ENCODE peak calls at places on chromosomes 7 and 10, in six cellular contexts. J is GM23248, I is stomach, X is upper lobe of right lung, Z is adrenal gland, V is neuronal stem cell. H is an unnamed sample.

GRCh38 chr7:132309102-132309805 is 267.0 kb downstream of the PLXNA4 start:
- DNase-seq in J (no peak), I (no peak), X (no peak), Z (no peak), V (no peak), H (no peak)

GRCh38 chr7:101804087-101804631 is 13.3 kb upstream of the CUX1 start:
- DNase-seq in J (peak), I (no peak), X (no peak), Z (no peak), V (no peak), H (no peak)

GRCh38 chr7:158361326-158361946 is 226.2 kb downstream of the PTPRN2 start:
- DNase-seq in J (no peak), I (no peak), X (peak), Z (peak), V (no peak), H (no peak)

GRCh38 chr10:124875596-124875995 is 66.3 kb upstream of the ZRANB1 start:
- DNase-seq in J (peak), I (no peak), X (peak), Z (no peak), V (no peak), H (no peak)

GRCh38 chr10:79159141-79159619 is 90.4 kb downstream of the ZMIZ1 start:
- DNase-seq in J (peak), I (no peak), X (no peak), Z (peak), V (no peak), H (no peak)

GRCh38 chr7:82012453-82012852 is 242.6 kb upstream of the HGF start:
- DNase-seq in J (no peak), I (no peak), X (no peak), Z (no peak), V (no peak), H (no peak)

GRCh38 chr10:101818119-101818957 is at the start of gene OGA:
- DNase-seq in J (peak), I (peak), X (peak), Z (peak), V (peak), H (peak)

GRCh38 chr10:31948021-31948420 is 19.4 kb upstream of the ARHGAP12 start:
- DNase-seq in J (no peak), I (no peak), X (no peak), Z (no peak), V (no peak), H (no peak)

GRCh38 chr7:20744913-20745587 is 41.6 kb downstream of the SP8 start:
- DNase-seq in J (no peak), I (no peak), X (no peak), Z (no peak), V (no peak), H (no peak)

GRCh38 chr7:34168013-34168412 is 262.7 kb downstream of the BMPER start:
- DNase-seq in J (no peak), I (no peak), X (no peak), Z (no peak), V (no peak), H (no peak)

GRCh38 chr7:101133621-101134398 is 6.9 kb downstream of the SERPINE1 start:
- DNase-seq in J (peak), I (no peak), X (no peak), Z (no peak), V (no peak), H (no peak)

GRCh38 chr10:27330074-27330473 is 89.5 kb upstream of the ACBD5 start:
- DNase-seq in J (no peak), I (no peak), X (no peak), Z (no peak), V (no peak), H (no peak)

GRCh38 chr7:33093266-33093665 is 15.9 kb downstream of the RP9 start:
- DNase-seq in J (no peak), I (no peak), X (no peak), Z (no peak), V (no peak), H (no peak)

GRCh38 chr10:89207181-89207800 is at the start of gene CH25H:
- DNase-seq in J (peak), I (peak), X (peak), Z (peak), V (peak), H (peak)

GRCh38 chr10:89207801-89208551 is 859 bp upstream of the CH25H start:
- DNase-seq in J (peak), I (no peak), X (peak), Z (peak), V (peak), H (peak)

GRCh38 chr10:89213191-89213808 is 6.2 kb upstream of the CH25H start:
- DNase-seq in J (peak), I (no peak), X (no peak), Z (no peak), V (peak), H (no peak)

GRCh38 chr10:89209718-89210117 is 2.6 kb upstream of the CH25H start:
- DNase-seq in J (no peak), I (no peak), X (no peak), Z (no peak), V (no peak), H (no peak)

DNA sequence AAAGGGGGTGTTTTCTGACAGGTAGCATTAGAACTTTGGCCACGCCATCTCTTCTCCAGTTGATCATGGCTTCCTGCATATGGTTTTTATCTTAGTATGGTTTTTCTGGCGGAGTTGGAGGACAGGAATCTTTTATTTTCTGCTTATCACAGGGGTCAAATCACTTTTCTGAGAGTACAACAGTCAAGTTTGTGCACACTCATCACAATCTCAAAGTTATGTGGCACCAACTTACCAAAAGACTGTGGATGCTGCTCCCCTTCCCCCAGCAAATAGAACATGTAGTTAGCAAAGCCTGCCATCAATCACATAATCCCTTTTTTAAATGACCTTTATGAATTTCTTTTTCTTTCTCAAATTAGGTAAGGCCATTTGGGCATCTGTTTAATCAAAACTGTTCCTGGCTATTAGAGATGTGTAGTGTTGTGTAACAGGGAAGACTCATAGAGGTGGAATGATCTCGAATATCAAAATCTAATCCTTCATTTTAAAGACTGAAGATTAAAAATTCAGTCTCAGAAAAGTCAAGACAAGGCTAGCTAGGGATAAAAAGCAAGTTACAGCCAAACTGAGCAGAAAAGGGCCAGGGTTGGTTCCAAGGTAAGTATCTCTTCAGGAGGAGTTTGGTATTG is 3.8 kb upstream of the CH25H start:
- DNase-seq in J (peak), I (no peak), X (no peak), Z (no peak), V (no peak), H (no peak)
- H3K27ac ChIP-seq in J (no peak), I (no peak), X (no peak), Z (no peak), V (no peak), H (no peak)

DNA sequence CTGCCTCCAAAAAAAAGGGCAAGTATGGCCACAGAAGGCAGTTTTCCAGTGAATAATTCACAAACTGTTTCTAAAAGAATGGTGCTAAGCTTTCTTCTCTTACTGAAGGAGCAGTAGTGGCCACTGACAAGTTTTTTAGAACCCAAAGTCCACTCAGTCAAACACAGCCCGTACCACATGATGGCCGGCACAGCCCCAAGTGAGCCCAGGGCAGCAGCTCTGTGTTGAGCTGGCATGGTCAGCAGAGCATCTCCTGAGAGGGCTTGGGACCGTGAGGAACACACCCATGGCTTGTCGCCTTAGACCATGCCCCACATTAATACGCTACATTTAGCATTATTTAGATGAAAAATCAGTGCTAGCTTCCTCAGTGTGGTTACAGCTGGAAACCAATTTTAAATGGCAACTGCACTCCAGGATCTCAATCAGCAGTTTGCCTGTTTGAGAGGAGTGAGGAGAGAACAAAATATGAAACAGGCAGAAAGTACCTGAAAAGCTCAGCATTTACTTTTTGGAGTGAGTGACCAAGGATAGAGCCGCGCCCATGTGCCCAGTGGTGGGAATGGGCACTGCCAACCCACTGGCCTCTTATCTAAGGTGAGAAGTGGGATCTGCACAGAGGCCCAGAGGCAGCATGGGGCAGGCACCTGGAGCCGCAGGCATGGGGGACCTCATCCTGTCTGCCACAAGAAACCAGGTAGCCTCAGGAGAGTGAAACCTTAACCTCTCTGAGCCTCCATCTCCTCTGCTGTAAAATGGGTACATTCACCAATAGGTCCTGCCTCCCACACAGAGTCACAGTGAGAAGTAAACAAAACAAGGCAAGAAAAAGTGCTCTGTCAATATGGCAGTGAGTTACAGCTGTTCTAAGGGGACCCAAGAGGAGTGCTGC is 17.4 kb downstream of the PSAP start:
- DNase-seq in J (no peak), I (no peak), X (no peak), Z (no peak), V (no peak), H (no peak)
- H3K27ac ChIP-seq in J (no peak), I (no peak), X (no peak), Z (no peak), V (no peak), H (peak)

GRCh38 chr10:5443429-5443828 is 31.1 kb downstream of the NET1 start:
- DNase-seq in J (no peak), I (no peak), X (no peak), Z (no peak), V (no peak), H (no peak)
- H3K27ac ChIP-seq in J (no peak), I (no peak), X (no peak), Z (no peak), V (no peak), H (no peak)

DNA sequence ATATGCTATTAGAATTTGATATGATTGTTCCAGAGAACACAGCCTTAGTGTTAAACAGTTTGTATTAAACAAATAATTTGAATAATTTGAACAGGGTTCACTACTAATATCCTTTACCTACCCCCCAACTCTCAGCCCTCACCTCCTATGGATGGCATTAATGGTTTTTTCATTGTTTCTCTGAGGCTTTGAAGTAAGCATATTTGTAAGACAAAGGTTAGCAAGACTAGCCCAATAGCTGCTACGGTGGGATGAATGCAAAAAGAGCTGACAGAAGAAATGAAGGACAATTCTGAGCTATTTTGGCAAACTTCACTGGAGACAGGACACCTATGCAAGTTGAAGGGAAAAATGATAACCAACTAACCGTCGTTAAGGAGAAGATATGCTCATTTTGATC is 61.6 kb downstream of the ARL4A start:
- DNase-seq in J (no peak), I (no peak), X (no peak), Z (no peak), V (no peak), H (no peak)
- H3K27ac ChIP-seq in J (no peak), I (no peak), X (no peak), Z (no peak), V (no peak), H (no peak)

GRCh38 chr7:2825595-2826227 is 18.4 kb downstream of the GNA12 start:
- DNase-seq in J (no peak), I (no peak), X (no peak), Z (peak), V (no peak), H (no peak)
- H3K27ac ChIP-seq in J (no peak), I (no peak), X (no peak), Z (no peak), V (peak), H (peak)

DNA sequence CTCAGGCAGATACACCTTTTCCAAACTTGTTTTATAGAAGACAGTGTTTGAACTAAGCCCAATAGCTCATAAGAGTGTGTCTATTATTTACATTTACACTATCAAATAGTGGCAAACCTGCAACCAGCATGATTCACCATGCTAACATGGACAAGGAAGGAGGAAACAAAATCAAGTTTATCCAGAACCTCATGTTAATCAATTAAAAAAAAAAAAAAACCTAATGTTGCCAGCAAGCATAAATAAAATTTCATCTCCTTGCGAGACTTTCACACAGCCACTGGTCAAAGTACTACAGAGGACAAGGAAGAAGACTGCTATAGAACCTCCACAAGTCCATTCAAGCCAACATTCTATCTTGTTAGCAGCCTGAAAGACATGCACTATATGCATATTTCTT is 9.8 kb downstream of the TM9SF3 start:
- DNase-seq in J (no peak), I (no peak), X (no peak), Z (no peak), V (no peak), H (no peak)
- H3K27ac ChIP-seq in J (no peak), I (peak), X (no peak), Z (no peak), V (no peak), H (no peak)

GRCh38 chr7:12686234-12686893 is 1.1 kb upstream of the ARL4A start:
- DNase-seq in J (peak), I (peak), X (peak), Z (peak), V (peak), H (peak)

GRCh38 chr7:12684733-12685132 is 2.7 kb upstream of the ARL4A start:
- DNase-seq in J (no peak), I (no peak), X (no peak), Z (no peak), V (no peak), H (no peak)

GRCh38 chr7:12686894-12687212 is 580 bp upstream of the ARL4A start:
- DNase-seq in J (no peak), I (no peak), X (no peak), Z (no peak), V (no peak), H (no peak)

GRCh38 chr7:12684186-12684585 is 3.2 kb upstream of the ARL4A start:
- DNase-seq in J (no peak), I (no peak), X (no peak), Z (no peak), V (no peak), H (no peak)

DNA sequence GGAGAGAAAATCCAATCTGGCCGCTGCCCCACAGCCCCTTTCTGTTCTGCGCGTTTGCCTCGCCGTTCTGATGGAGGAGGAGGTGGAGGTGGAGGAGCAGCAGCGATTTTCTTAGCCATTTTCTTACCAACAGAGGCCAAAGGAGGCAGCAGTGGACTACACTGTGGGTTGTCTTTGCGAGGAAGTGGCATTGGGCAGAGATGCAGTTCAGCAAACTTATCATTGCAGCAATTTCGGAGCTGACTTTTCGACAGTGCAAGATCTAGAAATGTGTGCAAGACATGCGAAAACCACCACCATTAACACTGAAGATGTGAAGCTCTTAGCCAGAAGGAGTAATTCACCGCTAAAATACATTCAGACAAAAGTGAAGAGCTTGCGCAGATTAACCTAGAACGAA is 1.9 kb upstream of the ARL4A start:
- DNase-seq in J (peak), I (no peak), X (no peak), Z (peak), V (peak), H (no peak)
- H3K27ac ChIP-seq in J (peak), I (peak), X (peak), Z (no peak), V (no peak), H (peak)

DNA sequence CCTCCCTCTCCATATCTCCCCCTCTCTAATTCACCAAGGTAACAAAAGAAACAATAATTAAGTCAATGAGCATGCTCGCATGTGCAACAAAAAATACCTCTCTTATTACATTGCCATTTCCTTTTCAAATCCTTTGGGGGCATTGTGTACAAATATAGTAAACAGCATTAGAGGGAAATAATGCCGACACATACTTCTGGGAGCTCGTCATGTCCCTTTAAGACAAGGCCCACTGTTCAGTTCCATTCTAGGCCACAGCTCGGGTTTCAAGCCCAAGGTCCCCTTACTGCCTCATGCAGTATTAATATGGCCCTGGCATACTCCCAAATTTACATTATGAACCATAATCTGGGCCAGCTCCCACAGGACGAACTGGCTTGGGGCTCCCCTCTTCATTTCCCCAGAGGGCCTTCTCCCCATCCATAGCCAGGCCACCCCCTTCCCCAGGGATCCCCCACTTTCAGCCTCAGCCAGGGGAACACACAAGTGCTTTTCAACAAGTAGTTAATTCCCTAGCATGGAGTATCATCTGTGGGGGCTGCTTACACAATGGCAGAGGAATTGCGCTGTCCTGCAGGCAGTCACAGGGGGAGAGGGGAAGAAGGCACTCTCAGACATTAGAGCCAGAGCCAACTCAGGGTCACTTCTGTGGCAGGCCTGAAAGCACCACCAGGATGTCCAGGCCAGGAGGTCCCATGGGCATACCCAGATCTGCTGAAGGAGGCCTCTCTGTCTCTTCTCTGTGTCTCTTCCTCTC is 110.6 kb downstream of the KCNMA1 start:
- DNase-seq in J (no peak), I (no peak), X (no peak), Z (no peak), V (no peak), H (no peak)
- H3K27ac ChIP-seq in J (no peak), I (no peak), X (no peak), Z (no peak), V (no peak), H (no peak)

GRCh38 chr10:72333111-72334012 is 21.4 kb downstream of the DNAJB12 start:
- DNase-seq in J (no peak), I (no peak), X (peak), Z (no peak), V (no peak), H (peak)
- H3K27ac ChIP-seq in J (no peak), I (peak), X (peak), Z (peak), V (peak), H (peak)

GRCh38 chr10:122864901-122865300 is 14.5 kb downstream of the FAM24B start:
- DNase-seq in J (peak), I (no peak), X (no peak), Z (no peak), V (no peak), H (no peak)
- H3K27ac ChIP-seq in J (peak), I (no peak), X (no peak), Z (no peak), V (no peak), H (no peak)